ENCODE peak calls at places on chromosomes 2 and 18, in ten cellular contexts. Z, E, S, R, V, M, U, K, F and O are unnamed samples.

GRCh38 chr18:79857082-79857661 is 59.4 kb downstream of the KCNG2 start:
- DNase-seq in Z (no peak), E (no peak), S (no peak), R (no peak), V (no peak), M (no peak), U (peak; percentile 10), K (no peak), F (peak; percentile 9), O (peak; percentile 60)

GRCh38 chr2:12074126-12074883 is 327.9 kb downstream of the LPIN1 start:
- DNase-seq in Z (no peak), E (peak; percentile 24), S (peak; percentile 91), R (no peak), V (no peak), M (no peak), U (no peak), K (no peak), F (no peak), O (no peak)

GRCh38 chr18:69880083-69880482 is 67.6 kb downstream of the CD226 start:
- DNase-seq in Z (no peak), E (no peak), S (no peak), R (no peak), V (no peak), M (no peak), U (no peak), K (no peak), F (no peak), O (no peak)

GRCh38 chr2:162233197-162233596 is 10.0 kb downstream of the FAP start:
- DNase-seq in Z (peak; percentile 59), E (no peak), S (no peak), R (no peak), V (peak; percentile 23), M (no peak), U (no peak), K (no peak), F (no peak), O (no peak)

GRCh38 chr2:120108049-120108448 is 95.2 kb downstream of the EPB41L5 start:
- DNase-seq in Z (peak; percentile 49), E (no peak), S (no peak), R (peak; percentile 95), V (peak; percentile 84), M (peak; percentile 93), U (no peak), K (peak; percentile 10), F (peak; percentile 68), O (no peak)

GRCh38 chr2:229731363-229731762 is 17.0 kb upstream of the DNER start:
- DNase-seq in Z (no peak), E (no peak), S (no peak), R (no peak), V (no peak), M (no peak), U (no peak), K (no peak), F (no peak), O (no peak)

GRCh38 chr2:6773007-6773693 is 92.6 kb downstream of the CMPK2 start:
- DNase-seq in Z (peak; percentile 32), E (peak; percentile 53), S (peak; percentile 63), R (no peak), V (peak; percentile 51), M (peak; percentile 64), U (peak; percentile 69), K (peak; percentile 73), F (peak; percentile 49), O (no peak)

GRCh38 chr18:49467599-49467998 is 7.2 kb upstream of the DYM start:
- DNase-seq in Z (no peak), E (no peak), S (no peak), R (no peak), V (no peak), M (no peak), U (no peak), K (no peak), F (no peak), O (no peak)

GRCh38 chr2:165762723-165763122 is 31.3 kb downstream of the GALNT3 start:
- DNase-seq in Z (no peak), E (no peak), S (no peak), R (no peak), V (no peak), M (no peak), U (no peak), K (no peak), F (no peak), O (no peak)

GRCh38 chr18:50194623-50195532 is at the start of gene MYO5B:
- DNase-seq in Z (no peak), E (peak; percentile 43), S (peak; percentile 44), R (peak; percentile 70), V (no peak), M (peak; percentile 69), U (peak; percentile 72), K (peak; percentile 11), F (peak; percentile 85), O (no peak)

GRCh38 chr2:134727385-134727784 is 8.6 kb upstream of the TMEM163 start:
- DNase-seq in Z (no peak), E (no peak), S (no peak), R (peak; percentile 35), V (no peak), M (peak; percentile 57), U (peak; percentile 71), K (no peak), F (no peak), O (no peak)

GRCh38 chr2:158463496-158464095 is 6.8 kb downstream of the PKP4 start:
- DNase-seq in Z (no peak), E (no peak), S (peak; percentile 37), R (no peak), V (no peak), M (no peak), U (no peak), K (peak; percentile 12), F (no peak), O (no peak)

GRCh38 chr2:218979846-218980738 is 4.9 kb downstream of the FEV start:
- DNase-seq in Z (peak; percentile 74), E (peak; percentile 83), S (peak; percentile 83), R (peak; percentile 53), V (peak; percentile 72), M (peak; percentile 89), U (peak; percentile 91), K (peak; percentile 94), F (peak; percentile 87), O (no peak)

GRCh38 chr2:95074663-95075439 is 46.8 kb downstream of the MRPS5 start:
- DNase-seq in Z (no peak), E (peak; percentile 72), S (no peak), R (peak; percentile 29), V (no peak), M (no peak), U (no peak), K (no peak), F (no peak), O (peak; percentile 64)

GRCh38 chr2:62465039-62465740 is 40.8 kb downstream of the TMEM17 start:
- DNase-seq in Z (no peak), E (no peak), S (no peak), R (no peak), V (no peak), M (no peak), U (no peak), K (no peak), F (no peak), O (no peak)

GRCh38 chr2:121375621-121376159 is 90.7 kb upstream of the TFCP2L1 start:
- DNase-seq in Z (no peak), E (no peak), S (no peak), R (no peak), V (no peak), M (no peak), U (no peak), K (no peak), F (no peak), O (no peak)

GRCh38 chr18:25621144-25621543 is 269.2 kb upstream of the ZNF521 start:
- DNase-seq in Z (no peak), E (no peak), S (no peak), R (no peak), V (no peak), M (no peak), U (no peak), K (no peak), F (no peak), O (no peak)

GRCh38 chr18:56576826-56577573 is 61.4 kb downstream of the TXNL1 start:
- DNase-seq in Z (no peak), E (no peak), S (no peak), R (no peak), V (no peak), M (peak; percentile 32), U (peak; percentile 64), K (peak; percentile 36), F (no peak), O (no peak)

GRCh38 chr2:127217470-127218325 is 2.4 kb downstream of the CYP27C1 start:
- DNase-seq in Z (no peak), E (no peak), S (no peak), R (peak; percentile 100), V (no peak), M (peak; percentile 95), U (no peak), K (no peak), F (no peak), O (no peak)

GRCh38 chr2:151826737-151827157 is 1.5 kb downstream of the ARL5A start:
- DNase-seq in Z (no peak), E (no peak), S (peak; percentile 48), R (no peak), V (peak; percentile 11), M (peak; percentile 19), U (no peak), K (no peak), F (no peak), O (no peak)

GRCh38 chr2:227889336-227889735 is 17.9 kb downstream of the DAW1 start:
- DNase-seq in Z (no peak), E (no peak), S (no peak), R (no peak), V (no peak), M (no peak), U (no peak), K (no peak), F (no peak), O (no peak)

GRCh38 chr2:203155406-203155805 is 83.4 kb upstream of the CYP20A1 start:
- DNase-seq in Z (no peak), E (peak; percentile 22), S (peak; percentile 3), R (no peak), V (no peak), M (peak; percentile 24), U (no peak), K (no peak), F (no peak), O (no peak)
- TF ChIP-seq CTCF in Z (no peak), E (no peak), S (no peak), R (no peak), V (no peak), M (peak; percentile 45), U (no peak), K (no peak), F (no peak), O (no peak)

GRCh38 chr2:217876253-217876570 is 126.6 kb downstream of the TNS1 start:
- DNase-seq in Z (no peak), E (no peak), S (no peak), R (no peak), V (no peak), M (no peak), U (no peak), K (no peak), F (no peak), O (no peak)
- H3K4me1 ChIP-seq in Z (peaks cover 73% of the 10 kb centered on the region), E (no peaks in the 10 kb centered on the region), S (no peaks in the 10 kb centered on the region), R (no peaks in the 10 kb centered on the region), V (peaks cover 60% of the 10 kb centered on the region), M (no peaks in the 10 kb centered on the region), U (peaks cover 47% of the 10 kb centered on the region), K (peaks cover 9% of the 10 kb centered on the region), F (no peaks in the 10 kb centered on the region), O (peaks cover 45% of the 10 kb centered on the region)

GRCh38 chr2:27581417-27582128 is 1.3 kb upstream of the ZNF512 start:
- DNase-seq in Z (no peak), E (no peak), S (no peak), R (no peak), V (no peak), M (no peak), U (no peak), K (no peak), F (no peak), O (peak; percentile 45)
- H3K9me3 ChIP-seq in Z (no peaks in the 10 kb centered on the region), E (no peaks in the 10 kb centered on the region), S (peaks cover 4% of the 10 kb centered on the region), R (peaks cover 35% of the 10 kb centered on the region), V (peaks cover 47% of the 10 kb centered on the region), M (no peaks in the 10 kb centered on the region), U (no peaks in the 10 kb centered on the region), K (no peaks in the 10 kb centered on the region), F (no peaks in the 10 kb centered on the region), O (peaks cover 28% of the 10 kb centered on the region)

GRCh38 chr2:128714861-128715312 is 396.2 kb upstream of the HS6ST1 start:
- DNase-seq in Z (no peak), E (no peak), S (no peak), R (no peak), V (no peak), M (no peak), U (no peak), K (no peak), F (peak; percentile 12), O (peak; percentile 74)
- TF ChIP-seq CTCF in Z (no peak), E (no peak), S (peak; percentile 7), R (peak; percentile 33), V (no peak), M (peak; percentile 16), U (no peak), K (peak; percentile 21), F (no peak), O (no peak)